ENCODE peak calls at places on chromosomes 2 and 18, in nine cellular contexts. I is MM.1S; B is colonic mucosa; V is CD4-positive, alpha-beta memory T cell; E is A549; N is cardiac muscle cell; H is thoracic aorta; U is transverse colon; X is OCI-LY7. C is an unnamed sample.

GRCh38 chr2:119766944-119767343 is 7.2 kb downstream of the PTPN4 start:
- DNase-seq in N (no peak), B (no peak), I (no peak), V (no peak), U (no peak), E (no peak), H (no peak), X (no peak), C (no peak)

GRCh38 chr2:119517433-119517832 is 6.8 kb downstream of the SCTR start:
- DNase-seq in B (peak), I (peak), E (peak), U (peak), V (no peak), H (no peak), N (peak), X (peak), C (no peak)

GRCh38 chr18:36535202-36535935 is 237.9 kb downstream of the FHOD3 start:
- DNase-seq in N (no peak), U (no peak), E (no peak), B (no peak), X (no peak), H (no peak), I (no peak), V (no peak), C (no peak)

GRCh38 chr2:219552382-219553167 is 8.7 kb downstream of the TMEM198 start:
- DNase-seq in B (peak), E (peak), N (peak), I (peak), H (peak), X (peak), V (peak), U (peak), C (peak)

GRCh38 chr2:158722266-158723105 is 72.6 kb upstream of the DAPL1 start:
- DNase-seq in U (no peak), B (no peak), V (no peak), H (no peak), E (no peak), X (no peak), I (no peak), N (no peak), C (peak)

GRCh38 chr2:9739508-9739907 is 103.8 kb upstream of the TAF1B start:
- DNase-seq in E (no peak), U (peak), I (peak), X (no peak), V (peak), B (peak), N (peak), H (no peak), C (peak)

GRCh38 chr2:23420091-23420839 is 35.3 kb downstream of the KLHL29 start:
- DNase-seq in X (no peak), B (no peak), H (no peak), E (no peak), I (no peak), V (no peak), N (no peak), U (no peak), C (no peak)

GRCh38 chr2:172710584-172711024 is 25.0 kb upstream of the RAPGEF4 start:
- DNase-seq in V (no peak), N (peak), H (no peak), E (peak), I (peak), X (peak), U (peak), B (peak), C (no peak)

GRCh38 chr2:26892916-26893524 is 45.1 kb downstream of the DPYSL5 start:
- DNase-seq in E (no peak), U (no peak), B (no peak), X (no peak), N (no peak), V (no peak), I (no peak), H (no peak), C (no peak)

GRCh38 chr18:57698571-57699276 is 77.1 kb upstream of the NARS1 start:
- DNase-seq in N (peak), U (no peak), H (no peak), B (no peak), X (no peak), V (no peak), E (no peak), I (no peak), C (no peak)

GRCh38 chr2:73836141-73836943 is 7.6 kb downstream of the STAMBP start:
- DNase-seq in E (no peak), X (no peak), N (no peak), I (no peak), V (no peak), H (no peak), B (no peak), U (no peak), C (no peak)

GRCh38 chr2:42147641-42148274 is 21.4 kb upstream of the EML4 start:
- DNase-seq in B (no peak), N (peak), E (no peak), I (no peak), X (no peak), U (no peak), H (no peak), V (no peak), C (no peak)
- H3K4me3 ChIP-seq in B (no peak), N (no peak), E (no peak), I (no peak), X (no peak), U (no peak), H (no peak), V (no peak), C (no peak)

DNA sequence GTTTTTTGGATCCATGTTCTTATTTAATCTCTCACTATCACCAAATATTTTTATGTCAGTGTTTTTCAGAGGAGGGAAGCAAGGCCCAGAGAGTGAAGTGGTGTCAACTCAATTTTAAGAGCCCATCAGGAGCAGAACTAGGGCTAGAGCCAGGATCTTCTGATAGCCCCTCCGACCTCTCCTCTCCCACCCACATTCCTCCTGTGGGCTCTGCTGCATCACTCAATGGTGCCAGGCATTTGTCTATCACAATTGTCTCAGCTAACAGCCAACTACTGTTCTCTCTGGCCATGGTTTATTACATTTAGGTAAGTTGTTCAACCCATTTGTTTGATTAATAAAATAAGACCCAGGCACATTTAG is 68.6 kb downstream of the MAPK4 start:
- DNase-seq in X (no peak), V (no peak), U (no peak), N (no peak), I (no peak), B (no peak), E (no peak), H (no peak), C (no peak)
- H3K27ac ChIP-seq in X (no peak), V (no peak), U (no peak), N (no peak), I (no peak), B (no peak), E (no peak), H (peak), C (peak)

DNA sequence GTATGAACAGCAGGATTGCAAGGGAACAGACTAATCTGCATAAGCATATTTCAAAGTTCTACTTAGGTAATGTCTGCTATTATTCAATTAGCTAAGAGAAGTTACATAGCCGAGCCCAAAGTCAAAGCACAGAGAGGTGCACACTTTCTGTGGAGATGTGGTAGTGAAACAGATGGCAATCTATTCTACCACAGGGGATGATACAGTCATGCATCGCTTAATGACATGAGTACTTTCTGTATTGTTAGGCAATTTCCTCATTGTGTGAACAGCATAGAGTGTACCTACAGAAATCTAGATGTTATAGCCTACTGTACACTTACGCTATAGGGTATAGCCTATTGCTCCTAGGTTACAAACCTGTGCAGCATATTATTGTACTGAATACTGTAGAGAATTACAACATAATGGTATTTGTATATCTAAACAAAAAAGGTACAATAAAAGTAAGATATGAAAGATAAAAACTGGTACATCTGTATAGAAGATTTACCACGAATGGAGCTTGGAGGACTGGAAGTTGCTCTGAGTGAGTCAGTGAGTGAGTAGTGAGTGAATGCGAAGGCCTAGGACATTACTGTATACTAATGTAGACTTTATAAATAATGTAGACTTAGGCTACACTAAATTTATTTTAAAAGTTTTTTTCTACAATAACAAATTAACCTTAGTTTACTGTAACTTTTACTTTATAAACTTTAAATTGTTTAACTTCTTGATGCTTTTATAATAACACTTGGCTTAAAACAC is 197.6 kb downstream of the MBD5 start:
- DNase-seq in B (no peak), X (no peak), E (no peak), N (no peak), V (no peak), I (no peak), U (no peak), H (no peak), C (no peak)
- H3K4me3 ChIP-seq in B (no peak), X (no peak), E (no peak), N (no peak), V (no peak), I (no peak), U (no peak), H (no peak), C (no peak)

GRCh38 chr2:202023198-202023903 is 10.3 kb upstream of the FZD7 start:
- DNase-seq in V (no peak), U (no peak), I (no peak), E (no peak), B (no peak), H (no peak), N (no peak), X (no peak), C (no peak)

GRCh38 chr2:202022755-202023154 is 10.9 kb upstream of the FZD7 start:
- DNase-seq in H (no peak), B (no peak), E (no peak), V (no peak), X (no peak), N (no peak), U (no peak), I (no peak), C (no peak)

GRCh38 chr2:202025816-202026215 is 7.8 kb upstream of the FZD7 start:
- DNase-seq in V (no peak), E (no peak), H (no peak), B (no peak), N (peak), X (no peak), I (no peak), U (no peak), C (no peak)

GRCh38 chr2:202024871-202025270 is 8.8 kb upstream of the FZD7 start:
- DNase-seq in E (no peak), I (no peak), B (no peak), V (no peak), X (no peak), H (no peak), N (no peak), U (no peak), C (no peak)

GRCh38 chr2:202023904-202024266 is 9.8 kb upstream of the FZD7 start:
- DNase-seq in I (no peak), N (no peak), X (no peak), U (no peak), H (no peak), V (no peak), E (no peak), B (no peak), C (no peak)
- H3K27ac ChIP-seq in I (no peak), N (no peak), X (no peak), U (no peak), H (no peak), V (no peak), E (no peak), B (no peak), C (no peak)

GRCh38 chr2:88591684-88592083 is 35.6 kb downstream of the EIF2AK3 start:
- DNase-seq in H (no peak), V (no peak), B (no peak), U (no peak), N (no peak), E (no peak), X (no peak), I (no peak), C (no peak)
- H3K4me3 ChIP-seq in H (no peak), V (no peak), B (no peak), U (no peak), N (no peak), E (no peak), X (no peak), I (no peak), C (no peak)

GRCh38 chr2:69032336-69032735 is 19.4 kb downstream of the ANTXR1 start:
- DNase-seq in I (no peak), X (no peak), N (peak), E (no peak), V (no peak), H (no peak), U (no peak), B (no peak), C (no peak)
- H3K27ac ChIP-seq in I (no peak), X (no peak), N (no peak), E (no peak), V (no peak), H (no peak), U (no peak), B (no peak), C (no peak)

GRCh38 chr18:9609190-9609589 is 5.2 kb downstream of the PPP4R1 start:
- DNase-seq in U (no peak), N (no peak), V (no peak), H (no peak), I (no peak), X (no peak), E (no peak), B (no peak), C (no peak)

GRCh38 chr18:9604348-9604747 is 10.0 kb downstream of the PPP4R1 start:
- DNase-seq in V (no peak), I (no peak), U (no peak), B (no peak), H (no peak), E (no peak), N (no peak), X (no peak), C (no peak)

GRCh38 chr18:9606039-9606438 is 8.3 kb downstream of the PPP4R1 start:
- DNase-seq in I (no peak), H (no peak), B (no peak), N (no peak), U (no peak), X (no peak), V (no peak), E (no peak), C (no peak)

GRCh38 chr18:9608728-9609127 is 5.6 kb downstream of the PPP4R1 start:
- DNase-seq in V (no peak), U (no peak), H (no peak), I (no peak), N (no peak), B (no peak), X (no peak), E (peak), C (no peak)

DNA sequence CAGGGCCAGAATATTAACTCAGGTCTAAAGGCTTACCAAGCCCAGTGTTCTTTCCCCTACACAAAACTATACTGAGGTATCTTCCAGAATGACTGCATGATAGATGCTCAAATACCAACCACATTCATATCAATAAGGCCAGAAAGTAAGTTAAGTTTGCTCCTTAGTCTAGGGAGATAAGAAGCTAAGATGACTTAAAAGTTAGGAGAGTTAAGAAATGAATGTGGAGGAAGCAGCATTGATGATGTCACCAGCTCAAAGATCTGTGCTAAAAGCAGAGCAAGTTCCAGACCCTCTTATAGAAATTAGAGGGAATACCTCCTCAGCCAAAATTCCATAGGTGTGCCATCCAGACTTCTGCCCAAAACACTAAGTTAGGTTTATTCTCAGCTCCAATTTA is 6.1 kb downstream of the PPP4R1 start:
- DNase-seq in V (no peak), E (peak), B (no peak), U (no peak), X (no peak), N (peak), I (no peak), H (no peak), C (no peak)
- H3K4me3 ChIP-seq in V (no peak), E (no peak), B (no peak), U (no peak), X (no peak), N (no peak), I (no peak), H (no peak), C (no peak)

DNA sequence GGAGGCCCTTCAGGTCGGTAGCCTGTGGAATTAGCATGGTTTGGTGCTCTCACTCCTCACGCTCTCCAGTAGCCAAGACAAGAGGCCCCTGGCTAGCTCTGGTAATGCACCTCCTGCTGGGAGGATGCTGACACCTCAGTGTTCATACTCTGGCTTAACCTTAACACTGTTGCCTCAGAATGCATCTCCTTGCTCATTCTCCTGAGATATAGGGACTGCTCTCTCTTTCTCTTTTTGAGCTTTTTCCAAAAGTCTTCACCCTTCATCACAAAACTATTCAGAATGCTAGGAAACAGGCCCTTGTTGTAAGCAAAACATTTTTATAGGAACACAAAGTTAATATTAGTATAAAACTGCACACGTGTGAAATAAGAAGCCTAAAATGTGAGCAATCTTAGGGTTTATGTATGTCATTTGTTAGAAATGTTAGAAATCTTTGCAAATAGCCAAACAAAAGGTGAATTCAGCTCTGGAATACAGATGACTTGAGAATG is 17.3 kb upstream of the IMPA2 start:
- DNase-seq in B (no peak), U (no peak), X (no peak), H (no peak), V (no peak), E (peak), N (peak), I (no peak), C (no peak)
- H3K27ac ChIP-seq in B (no peak), U (peak), X (no peak), H (peak), V (no peak), E (no peak), N (no peak), I (no peak), C (no peak)

GRCh38 chr2:36597003-36597531 is 901 bp downstream of the FEZ2 start:
- DNase-seq in B (peak), X (no peak), E (no peak), I (no peak), H (no peak), V (no peak), N (peak), U (no peak), C (no peak)
- H3K4me3 ChIP-seq in B (peak), X (peak), E (peak), I (peak), H (peak), V (peak), N (peak), U (peak), C (peak)

C was measured in right atrium auricular region.